ENCODE peak calls at places on chromosome 1, in six cellular contexts. B, Q, T, I, G and A are unnamed samples.

GRCh38 chr1:62735491-62736171 is 47.4 kb upstream of the DOCK7 start:
- DNase-seq in B (no peak), Q (no peak), T (peak), I (no peak), G (peak), A (no peak)

GRCh38 chr1:17561561-17561985 is 22.1 kb downstream of the ARHGEF10L start:
- DNase-seq in B (no peak), Q (no peak), T (peak), I (no peak), G (peak), A (no peak)

GRCh38 chr1:2943686-2944260 is 77.5 kb upstream of the ACTRT2 start:
- DNase-seq in B (no peak), Q (no peak), T (no peak), I (no peak), G (no peak), A (no peak)

GRCh38 chr1:20508411-20508771 is 440 bp upstream of the MUL1 start:
- DNase-seq in B (no peak), Q (no peak), T (no peak), I (no peak), G (no peak), A (no peak)

GRCh38 chr1:2115922-2116341 is 65.7 kb downstream of the PRKCZ start:
- DNase-seq in B (no peak), Q (no peak), T (no peak), I (no peak), G (no peak), A (no peak)

GRCh38 chr1:153629971-153630370 is 1.7 kb downstream of the S100A1 start:
- DNase-seq in B (no peak), Q (no peak), T (peak), I (no peak), G (no peak), A (no peak)

GRCh38 chr1:174040387-174040786 is 18.2 kb upstream of the RC3H1 start:
- DNase-seq in B (no peak), Q (no peak), T (peak), I (no peak), G (peak), A (no peak)

GRCh38 chr1:175839678-175840669 is 96.6 kb upstream of the TNR start:
- DNase-seq in B (no peak), Q (no peak), T (no peak), I (no peak), G (no peak), A (no peak)